ENCODE peak calls at places on chromosomes 2 and 18, in seven cellular contexts. C, Z, F, J, Y, U and O are unnamed samples.

GRCh38 chr2:196066794-196067382 is 1.7 kb downstream of the DNAH7 start:
- DNase-seq in J (no peak), F (no peak), Z (peak; percentile 45), U (no peak), C (peak; percentile 57), Y (peak; percentile 32), O (no peak)

GRCh38 chr2:145724499-145724898 is 1204.6 kb upstream of the ZEB2 start:
- DNase-seq in U (peak; percentile 30), C (peak; percentile 7), F (no peak), J (no peak), Z (no peak), Y (no peak), O (no peak)

GRCh38 chr2:12501469-12502147 is 215.1 kb upstream of the TRIB2 start:
- DNase-seq in F (peak; percentile 84), U (peak; percentile 30), J (no peak), C (no peak), Z (no peak), Y (no peak), O (no peak)

GRCh38 chr2:217835931-217836881 is 166.6 kb downstream of the TNS1 start:
- DNase-seq in U (peak; percentile 26), Y (peak; percentile 78), C (peak; percentile 89), F (no peak), J (peak; percentile 57), Z (peak; percentile 95), O (no peak)

GRCh38 chr2:231883468-231883881 is 42.7 kb downstream of the NPPC start:
- DNase-seq in C (peak; percentile 51), J (no peak), U (no peak), F (no peak), Y (no peak), Z (no peak), O (no peak)

GRCh38 chr2:142290931-142291330 is 160.1 kb upstream of the LRP1B start:
- DNase-seq in J (no peak), F (no peak), U (peak; percentile 56), Y (no peak), C (no peak), Z (no peak), O (no peak)

GRCh38 chr2:36889782-36890181 is 76.6 kb downstream of the STRN start:
- DNase-seq in C (peak; percentile 95), Z (no peak), F (no peak), U (peak; percentile 97), Y (no peak), J (no peak), O (no peak)

GRCh38 chr2:241817126-241817820 is 8.3 kb downstream of the NEU4 start:
- DNase-seq in C (no peak), Z (no peak), J (peak; percentile 2), F (peak; percentile 48), Y (no peak), U (no peak), O (no peak)

GRCh38 chr2:634670-635395 is 42.4 kb downstream of the TMEM18 start:
- DNase-seq in C (no peak), Z (peak; percentile 10), Y (no peak), F (no peak), J (no peak), U (no peak), O (no peak)

GRCh38 chr18:25921677-25922421 is 168.6 kb downstream of the SS18 start:
- DNase-seq in J (no peak), Y (peak; percentile 39), F (peak; percentile 51), C (peak; percentile 12), U (peak; percentile 31), Z (peak; percentile 86), O (peak; percentile 63)

GRCh38 chr2:12080360-12080759 is 333.9 kb downstream of the LPIN1 start:
- DNase-seq in U (no peak), Z (no peak), F (no peak), C (no peak), Y (no peak), J (no peak), O (no peak)

GRCh38 chr2:195575879-195576391 is 81.1 kb upstream of the SLC39A10 start:
- DNase-seq in Y (peak; percentile 16), J (no peak), Z (peak; percentile 58), C (peak; percentile 87), F (no peak), U (peak; percentile 83), O (no peak)

GRCh38 chr18:80076379-80076778 is 32.7 kb upstream of the ADNP2 start:
- DNase-seq in Z (no peak), Y (no peak), C (no peak), F (no peak), U (no peak), J (no peak), O (no peak)

GRCh38 chr18:48541026-48541746 is 2.4 kb downstream of the CTIF start:
- DNase-seq in Y (peak; percentile 90), F (peak; percentile 47), C (peak; percentile 85), J (peak; percentile 56), U (peak; percentile 80), Z (peak; percentile 90), O (no peak)

GRCh38 chr2:107001964-107002696 is 116.2 kb upstream of the ST6GAL2 start:
- DNase-seq in Y (no peak), J (no peak), F (no peak), U (no peak), Z (no peak), C (peak; percentile 27), O (no peak)

GRCh38 chr2:227817940-227818568 is 4.4 kb downstream of the CCL20 start:
- DNase-seq in J (peak; percentile 71), U (peak; percentile 100), C (peak; percentile 100), Y (peak; percentile 10), Z (peak; percentile 98), F (peak; percentile 55), O (no peak)

GRCh38 chr18:46152808-46153617 is 48.8 kb downstream of the HAUS1 start:
- DNase-seq in Z (peak; percentile 62), C (no peak), J (no peak), F (no peak), U (peak; percentile 82), Y (peak; percentile 52), O (no peak)

GRCh38 chr2:176991421-176991820 is 221.2 kb upstream of the HNRNPA3 start:
- DNase-seq in C (no peak), J (no peak), Y (no peak), Z (no peak), U (no peak), F (no peak), O (no peak)

GRCh38 chr2:192500550-192501200 is 305.9 kb upstream of the TMEFF2 start:
- DNase-seq in F (no peak), U (peak; percentile 96), J (no peak), C (peak; percentile 79), Z (peak; percentile 6), Y (no peak), O (no peak)

GRCh38 chr2:43569921-43570320 is 25.9 kb downstream of the THADA start:
- DNase-seq in J (no peak), C (no peak), U (no peak), Z (no peak), F (no peak), Y (no peak), O (no peak)

GRCh38 chr18:59268722-59269562 is 4.3 kb downstream of the RAX start:
- DNase-seq in Z (peak; percentile 90), Y (peak; percentile 91), J (no peak), C (peak; percentile 18), U (no peak), F (no peak), O (no peak)

GRCh38 chr2:56127013-56127772 is 56.6 kb upstream of the CCDC85A start:
- DNase-seq in F (no peak), Z (no peak), C (no peak), U (no peak), J (no peak), Y (no peak), O (no peak)

GRCh38 chr2:194328456-194328855 is 1328.6 kb upstream of the SLC39A10 start:
- DNase-seq in U (no peak), Y (no peak), F (no peak), J (no peak), Z (no peak), C (no peak), O (no peak)

GRCh38 chr18:13231151-13231550 is 12.6 kb downstream of the LDLRAD4 start:
- DNase-seq in F (peak; percentile 29), C (no peak), U (no peak), J (no peak), Z (no peak), Y (no peak), O (no peak)

GRCh38 chr2:218383892-218384519 is 1.9 kb downstream of the SLC11A1 start:
- DNase-seq in J (no peak), C (no peak), U (peak; percentile 58), F (no peak), Z (no peak), Y (no peak), O (no peak)

DNA sequence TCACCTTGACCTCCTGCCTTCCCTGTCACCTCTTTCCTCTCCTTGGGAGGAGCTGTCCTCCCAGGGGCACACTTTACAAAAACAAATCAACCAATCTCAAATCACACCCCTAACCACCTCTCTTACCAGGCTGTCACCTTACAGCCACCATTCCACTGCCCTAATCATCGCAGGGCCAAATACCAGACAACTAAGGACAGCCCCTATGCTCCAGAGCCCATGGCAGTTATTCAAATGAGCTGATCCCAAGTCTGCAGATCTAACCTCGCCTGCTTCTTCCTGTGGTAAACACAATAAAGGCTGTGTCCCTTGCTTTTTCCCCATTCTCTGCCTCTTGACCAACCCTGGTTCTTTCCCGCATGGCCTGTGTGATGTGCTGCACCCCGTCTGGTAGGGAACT is 154.2 kb upstream of the CNTNAP5 start:
- DNase-seq in Z (peak; percentile 73), Y (peak; percentile 2), C (no peak), F (no peak), U (no peak), J (no peak), O (no peak)
- H3K4me1 ChIP-seq in Z (peaks cover 3% of the 10 kb centered on the region), Y (peaks cover 17% of the 10 kb centered on the region), C (no peaks in the 10 kb centered on the region), F (no peaks in the 10 kb centered on the region), U (no peaks in the 10 kb centered on the region), J (no peaks in the 10 kb centered on the region), O (no peaks in the 10 kb centered on the region)

DNA sequence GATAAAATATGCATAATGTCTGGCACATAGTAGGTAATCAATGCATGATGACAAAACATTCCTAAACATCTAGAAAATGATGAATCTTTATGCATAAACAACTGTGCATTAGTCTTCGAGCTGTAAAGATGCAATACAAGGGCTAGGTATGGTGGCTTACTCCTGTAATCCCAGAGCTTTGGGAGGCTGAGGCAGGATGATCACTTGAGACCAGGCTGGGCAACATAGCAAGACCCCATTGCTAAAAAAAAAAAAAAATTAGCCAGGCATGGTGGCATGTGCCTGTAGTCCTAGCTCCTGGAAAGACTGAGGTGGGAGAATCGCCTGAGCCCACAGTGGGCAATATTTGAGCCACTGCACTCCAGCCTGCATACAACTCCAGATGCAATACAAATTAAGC is 5.3 kb downstream of the TET3 start:
- DNase-seq in C (no peak), Y (no peak), J (no peak), U (no peak), Z (no peak), F (no peak), O (no peak)
- H3K4me1 ChIP-seq in C (peaks cover 25% of the 10 kb centered on the region), Y (peaks cover 26% of the 10 kb centered on the region), J (peaks cover 31% of the 10 kb centered on the region), U (peaks cover 62% of the 10 kb centered on the region), Z (peaks cover 18% of the 10 kb centered on the region), F (peaks cover 69% of the 10 kb centered on the region), O (peaks cover 8% of the 10 kb centered on the region)

GRCh38 chr2:190482441-190482840 is 52.1 kb downstream of the NEMP2 start:
- DNase-seq in C (peak; percentile 46), Y (no peak), Z (no peak), F (no peak), U (peak; percentile 41), J (no peak), O (no peak)
- H3K4me1 ChIP-seq in C (peaks cover 2% of the 10 kb centered on the region), Y (no peaks in the 10 kb centered on the region), Z (no peaks in the 10 kb centered on the region), F (no peaks in the 10 kb centered on the region), U (peaks cover 4% of the 10 kb centered on the region), J (peaks cover 6% of the 10 kb centered on the region), O (no peaks in the 10 kb centered on the region)

DNA sequence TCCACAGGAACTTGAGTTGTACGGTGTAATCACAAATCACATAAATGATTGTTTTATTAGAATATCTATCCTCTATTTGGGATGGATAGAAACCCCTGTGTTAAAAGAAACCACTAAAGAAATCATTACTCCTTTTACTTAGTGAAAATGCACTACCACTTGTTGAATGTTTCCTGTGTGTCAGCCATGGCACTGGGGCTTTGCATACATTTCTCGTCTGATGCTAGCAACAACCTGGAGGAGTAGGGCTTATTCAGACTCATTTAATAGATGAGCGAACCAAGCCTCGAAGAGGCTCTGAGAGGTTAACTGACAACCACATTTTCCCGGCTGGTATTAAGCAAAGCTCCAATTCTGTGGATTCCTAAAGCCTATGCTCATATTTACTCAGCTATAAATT is 60.5 kb upstream of the PELI1 start:
- DNase-seq in C (peak; percentile 28), Z (no peak), Y (no peak), F (no peak), J (no peak), U (no peak), O (no peak)
- H3K4me1 ChIP-seq in C (peaks cover 8% of the 10 kb centered on the region), Z (peaks cover 2% of the 10 kb centered on the region), Y (peaks cover 11% of the 10 kb centered on the region), F (peaks cover 26% of the 10 kb centered on the region), J (peaks cover 12% of the 10 kb centered on the region), U (peaks cover 21% of the 10 kb centered on the region), O (peaks cover 8% of the 10 kb centered on the region)